ENCODE peak calls at places on chromosomes 1 and 21, in five cellular contexts. U is PC-9; Z is activated T-cell treated with anti-CD3 and anti-CD28 coated beads, Interleukin-2, amount 50 U/mL, for 4 hours; X is effector memory CD8-positive, alpha-beta T cell; I is posterior vena cava. E is an unnamed sample.

GRCh38 chr1:65229754-65230339 is 79.5 kb upstream of the DNAJC6 start:
- DNase-seq in U (no peak), Z (no peak), X (no peak), I (no peak), E (no peak)

GRCh38 chr21:41616063-41616591 is 108.2 kb upstream of the TMPRSS2 start:
- DNase-seq in U (no peak), Z (no peak), X (no peak), I (no peak), E (peak)

GRCh38 chr1:181104790-181105133 is 16.3 kb downstream of the IER5 start:
- DNase-seq in U (no peak), Z (peak), X (peak), I (peak), E (no peak)

GRCh38 chr1:244319283-244320132 is 132.2 kb downstream of the ADSS2 start:
- DNase-seq in U (no peak), Z (no peak), X (peak), I (no peak), E (peak)

GRCh38 chr1:198088360-198089071 is 68.3 kb upstream of the NEK7 start:
- DNase-seq in U (no peak), Z (no peak), X (no peak), I (no peak), E (peak)

GRCh38 chr21:34280389-34280795 is 83.4 kb upstream of the KCNE2 start:
- DNase-seq in U (no peak), Z (no peak), X (no peak), I (no peak), E (no peak)

GRCh38 chr1:3213730-3214129 is 144.7 kb downstream of the PRDM16 start:
- DNase-seq in U (no peak), Z (no peak), X (no peak), I (no peak), E (no peak)

GRCh38 chr1:1670866-1671265 is 12.1 kb upstream of the CDK11B start:
- DNase-seq in U (no peak), Z (no peak), X (no peak), I (peak), E (no peak)

GRCh38 chr1:110403805-110404204 is 3.7 kb downstream of the LAMTOR5 start:
- DNase-seq in U (no peak), Z (no peak), X (no peak), I (no peak), E (no peak)

GRCh38 chr1:43232071-43232470 is 37.7 kb upstream of the TMEM125 start:
- DNase-seq in U (peak), Z (no peak), X (no peak), I (no peak), E (peak)

GRCh38 chr1:103457856-103458255 is 67.6 kb upstream of the RNPC3 start:
- DNase-seq in U (no peak), Z (no peak), X (no peak), I (no peak), E (no peak)

GRCh38 chr1:37901191-37901892 is 42.0 kb upstream of the MTF1 start:
- DNase-seq in U (no peak), Z (no peak), X (no peak), I (no peak), E (no peak)

GRCh38 chr1:52567943-52568342 is 15.1 kb upstream of the TUT4 start:
- DNase-seq in U (no peak), Z (no peak), X (no peak), I (no peak), E (no peak)

GRCh38 chr1:237005674-237006073 is 1.4 kb upstream of the MT1HL1 start:
- DNase-seq in U (no peak), Z (no peak), X (no peak), I (no peak), E (no peak)

GRCh38 chr1:155272466-155273133 is 704 bp downstream of the CLK2 start:
- DNase-seq in U (no peak), Z (no peak), X (no peak), I (no peak), E (peak)

GRCh38 chr1:26164036-26164927 is 4.5 kb downstream of the C1orf232 start:
- DNase-seq in U (no peak), Z (peak), X (peak), I (no peak), E (peak)

GRCh38 chr1:210294991-210295773 is 33.5 kb upstream of the HHAT start:
- DNase-seq in U (no peak), Z (no peak), X (no peak), I (peak), E (peak)

GRCh38 chr1:153985341-153985912 is 712 bp downstream of the RAB13 start:
- DNase-seq in U (no peak), Z (peak), X (no peak), I (peak), E (peak)

GRCh38 chr1:69103213-69103612 is 464.5 kb upstream of the LRRC7 start:
- DNase-seq in U (peak), Z (no peak), X (no peak), I (no peak), E (no peak)

GRCh38 chr1:27607239-27607804 is 3.4 kb upstream of the AHDC1 start:
- DNase-seq in U (no peak), Z (no peak), X (no peak), I (no peak), E (no peak)

GRCh38 chr21:36964832-36965719 is 1.4 kb downstream of the HLCS start:
- DNase-seq in U (no peak), Z (no peak), X (no peak), I (no peak), E (no peak)

GRCh38 chr1:234776256-234776874 is 166.4 kb upstream of the IRF2BP2 start:
- DNase-seq in U (no peak), Z (no peak), X (no peak), I (peak), E (no peak)

GRCh38 chr1:23930861-23931471 is 17.8 kb upstream of the CNR2 start:
- DNase-seq in U (no peak), Z (no peak), X (no peak), I (no peak), E (no peak)

GRCh38 chr1:30889506-30889905 is 19.1 kb downstream of the SDC3 start:
- DNase-seq in U (no peak), Z (no peak), X (no peak), I (no peak), E (no peak)

GRCh38 chr21:34936299-34936698 is 112.8 kb downstream of the RUNX1 start:
- DNase-seq in U (no peak), Z (no peak), X (no peak), I (no peak), E (peak)

GRCh38 chr21:15204887-15205286 is 140.1 kb upstream of the NRIP1 start:
- DNase-seq in U (no peak), Z (no peak), X (no peak), I (no peak), E (no peak)

GRCh38 chr1:221740941-221741363 is 937 bp downstream of the DUSP10 start:
- DNase-seq in U (no peak), Z (peak), X (no peak), I (no peak), E (peak)

GRCh38 chr1:50195205-50195604 is 86.5 kb downstream of the ELAVL4 start:
- DNase-seq in U (no peak), Z (no peak), X (no peak), I (no peak), E (no peak)

GRCh38 chr1:187203257-187203656 is 374.5 kb downstream of the PLA2G4A start:
- DNase-seq in U (no peak), Z (no peak), X (no peak), I (no peak), E (peak)

GRCh38 chr1:215888159-215888558 is 321.1 kb downstream of the KCTD3 start:
- DNase-seq in U (no peak), Z (no peak), X (no peak), I (no peak), E (peak)

GRCh38 chr1:154186177-154186576 is 5.7 kb downstream of the TPM3 start:
- DNase-seq in U (peak), Z (peak), X (peak), I (no peak), E (peak)

GRCh38 chr1:33762962-33763361 is 100.9 kb upstream of the HMGB4 start:
- DNase-seq in U (no peak), Z (no peak), X (no peak), I (no peak), E (no peak)

GRCh38 chr1:26858891-26859630 is 3.9 kb upstream of the SFN start:
- DNase-seq in U (peak), Z (no peak), X (no peak), I (no peak), E (peak)

GRCh38 chr1:7267493-7267892 is 482.2 kb downstream of the CAMTA1 start:
- DNase-seq in U (no peak), Z (no peak), X (no peak), I (no peak), E (peak)

GRCh38 chr1:29743931-29744330 is 507.6 kb downstream of the PTPRU start:
- DNase-seq in U (no peak), Z (no peak), X (no peak), I (peak), E (no peak)